ENCODE peak calls at places on chromosomes 3 and 15, in eight cellular contexts. X is upper lobe of left lung; I is right cardiac atrium; G is activated naive CD4-positive, alpha-beta T cell treated with anti-CD3 and anti-CD28 coated beads, Interleukin-2, amount 50 U/mL, for 72 hours; E is activated T-cell treated with anti-CD3 and anti-CD28 coated beads, Interleukin-2, amount 50 U/mL, for 72 hours; B is naive thymus-derived CD8-positive, alpha-beta T cell; F is body of pancreas; C is activated naive CD8-positive, alpha-beta T cell treated with anti-CD3 and anti-CD28 coated beads, Interleukin-2, amount 50 U/mL, for 24 hours. H is an unnamed sample.

GRCh38 chr15:78906310-78906608 is 33.6 kb downstream of the MORF4L1 start:
- ATAC-seq in X (peak; percentile 50), I (peak; percentile 37), G (peak; percentile 36), E (no peak), B (no peak), F (peak; percentile 67), C (peak; percentile 30), H (peak; percentile 61)

GRCh38 chr15:39269821-39270220 is 311.1 kb upstream of the THBS1 start:
- ATAC-seq in X (no peak), I (no peak), G (no peak), E (no peak), B (no peak), F (no peak), C (no peak), H (no peak)

GRCh38 chr3:150180349-150180748 is 209.7 kb upstream of the PFN2 start:
- ATAC-seq in X (no peak), I (no peak), G (no peak), E (no peak), B (no peak), F (peak; percentile 79), C (no peak), H (no peak)

GRCh38 chr3:158248261-158248660 is 138.4 kb downstream of the RSRC1 start:
- ATAC-seq in X (no peak), I (no peak), G (no peak), E (no peak), B (no peak), F (no peak), C (no peak), H (no peak)

GRCh38 chr15:63243776-63244175 is 33.6 kb upstream of the APH1B start:
- ATAC-seq in X (no peak), I (no peak), G (peak; percentile 49), E (no peak), B (no peak), F (no peak), C (peak; percentile 51), H (no peak)

GRCh38 chr3:102159810-102160451 is 274.9 kb upstream of the ZPLD1 start:
- ATAC-seq in X (no peak), I (no peak), G (peak; percentile 40), E (no peak), B (no peak), F (no peak), C (peak; percentile 37), H (no peak)

GRCh38 chr3:135528638-135529037 is 436.9 kb upstream of the PPP2R3A start:
- ATAC-seq in X (no peak), I (no peak), G (no peak), E (no peak), B (no peak), F (no peak), C (no peak), H (no peak)

GRCh38 chr3:124780356-124780755 is 50.1 kb downstream of the UMPS start:
- ATAC-seq in X (peak; percentile 90), I (peak; percentile 89), G (no peak), E (no peak), B (no peak), F (peak; percentile 67), C (no peak), H (peak; percentile 81)

GRCh38 chr3:9749333-9749662 is 454 bp upstream of the OGG1 start:
- ATAC-seq in X (no peak), I (no peak), G (no peak), E (no peak), B (no peak), F (peak; percentile 25), C (no peak), H (peak; percentile 40)